ENCODE peak calls at places on chromosomes 4 and X, in six cellular contexts. One of them, this sample, is unnamed.

GRCh38 chrX:68660746-68661145 is 13.3 kb downstream of the STARD8 start:
- DNase-seq in hepatocyte: no peak
- DNase-seq in cardiac muscle cell: no peak
- DNase-seq in PC-3: no peak
- DNase-seq in AG04450: no peak
- DNase-seq in neuronal stem cell: no peak
- DNase-seq in this sample: no peak

GRCh38 chr4:82799006-82799881 is 648 bp upstream of the SCD5 start:
- DNase-seq in hepatocyte: no peak
- DNase-seq in cardiac muscle cell: no peak
- DNase-seq in PC-3: peak; percentile 10
- DNase-seq in AG04450: no peak
- DNase-seq in neuronal stem cell: no peak
- DNase-seq in this sample: no peak

GRCh38 chrX:110665636-110666035 is 130.0 kb downstream of the CHRDL1 start:
- DNase-seq in hepatocyte: peak; percentile 54
- DNase-seq in cardiac muscle cell: peak; percentile 68
- DNase-seq in PC-3: peak; percentile 48
- DNase-seq in AG04450: no peak
- DNase-seq in neuronal stem cell: no peak
- DNase-seq in this sample: no peak

GRCh38 chr4:1792832-1793495 is at the start of gene FGFR3:
- DNase-seq in hepatocyte: peak; percentile 92
- DNase-seq in cardiac muscle cell: peak; percentile 87
- DNase-seq in PC-3: peak; percentile 3
- DNase-seq in AG04450: no peak
- DNase-seq in neuronal stem cell: peak; percentile 58
- DNase-seq in this sample: no peak

GRCh38 chr4:168765726-168766125 is 244.3 kb downstream of the CBR4 start:
- DNase-seq in hepatocyte: no peak
- DNase-seq in cardiac muscle cell: no peak
- DNase-seq in PC-3: peak; percentile 82
- DNase-seq in AG04450: no peak
- DNase-seq in neuronal stem cell: no peak
- DNase-seq in this sample: no peak

GRCh38 chrX:44035576-44035975 is 62.4 kb upstream of the NDP start:
- DNase-seq in hepatocyte: no peak
- DNase-seq in cardiac muscle cell: no peak
- DNase-seq in PC-3: no peak
- DNase-seq in AG04450: no peak
- DNase-seq in neuronal stem cell: no peak
- DNase-seq in this sample: no peak

GRCh38 chr4:2071912-2072867 is 13.1 kb downstream of the NAT8L start:
- DNase-seq in hepatocyte: no peak
- DNase-seq in cardiac muscle cell: no peak
- DNase-seq in PC-3: no peak
- DNase-seq in AG04450: no peak
- DNase-seq in neuronal stem cell: no peak
- DNase-seq in this sample: no peak

GRCh38 chr4:8587469-8588195 is 4.9 kb upstream of the CPZ start:
- DNase-seq in hepatocyte: no peak
- DNase-seq in cardiac muscle cell: no peak
- DNase-seq in PC-3: no peak
- DNase-seq in AG04450: no peak
- DNase-seq in neuronal stem cell: no peak
- DNase-seq in this sample: no peak

GRCh38 chr4:173504181-173504503 is 25.9 kb downstream of the HAND2 start:
- DNase-seq in hepatocyte: no peak
- DNase-seq in cardiac muscle cell: no peak
- DNase-seq in PC-3: peak; percentile 33
- DNase-seq in AG04450: no peak
- DNase-seq in neuronal stem cell: no peak
- DNase-seq in this sample: no peak

GRCh38 chr4:122784261-122784660 is 42.4 kb upstream of the FGF2 start:
- DNase-seq in hepatocyte: no peak
- DNase-seq in cardiac muscle cell: no peak
- DNase-seq in PC-3: peak; percentile 14
- DNase-seq in AG04450: no peak
- DNase-seq in neuronal stem cell: no peak
- DNase-seq in this sample: no peak

GRCh38 chr4:138911903-138912713 is 103.5 kb upstream of the NOCT start:
- DNase-seq in hepatocyte: peak; percentile 47
- DNase-seq in cardiac muscle cell: no peak
- DNase-seq in PC-3: peak; percentile 61
- DNase-seq in AG04450: no peak
- DNase-seq in neuronal stem cell: no peak
- DNase-seq in this sample: no peak

GRCh38 chr4:26557164-26557563 is 26.7 kb upstream of the TBC1D19 start:
- DNase-seq in hepatocyte: no peak
- DNase-seq in cardiac muscle cell: no peak
- DNase-seq in PC-3: peak; percentile 20
- DNase-seq in AG04450: peak; percentile 93
- DNase-seq in neuronal stem cell: no peak
- DNase-seq in this sample: no peak

GRCh38 chr4:173522160-173522873 is 7.7 kb downstream of the HAND2 start:
- DNase-seq in hepatocyte: peak; percentile 93
- DNase-seq in cardiac muscle cell: peak; percentile 94
- DNase-seq in PC-3: no peak
- DNase-seq in AG04450: peak; percentile 59
- DNase-seq in neuronal stem cell: no peak
- DNase-seq in this sample: no peak

GRCh38 chr4:86386201-86386600 is 26.3 kb upstream of the MAPK10 start:
- DNase-seq in hepatocyte: no peak
- DNase-seq in cardiac muscle cell: no peak
- DNase-seq in PC-3: no peak
- DNase-seq in AG04450: no peak
- DNase-seq in neuronal stem cell: no peak
- DNase-seq in this sample: no peak

GRCh38 chr4:37745946-37746345 is 59.8 kb upstream of the RELL1 start:
- DNase-seq in hepatocyte: no peak
- DNase-seq in cardiac muscle cell: no peak
- DNase-seq in PC-3: no peak
- DNase-seq in AG04450: no peak
- DNase-seq in neuronal stem cell: no peak
- DNase-seq in this sample: no peak

GRCh38 chrX:29470029-29470428 is 745.3 kb upstream of the MAGEB2 start:
- DNase-seq in hepatocyte: no peak
- DNase-seq in cardiac muscle cell: no peak
- DNase-seq in PC-3: no peak
- DNase-seq in AG04450: peak; percentile 29
- DNase-seq in neuronal stem cell: no peak
- DNase-seq in this sample: no peak

GRCh38 chr4:145735330-145735638 is 55.3 kb downstream of the C4orf51 start:
- DNase-seq in hepatocyte: peak; percentile 75
- DNase-seq in cardiac muscle cell: peak; percentile 3
- DNase-seq in PC-3: peak; percentile 94
- DNase-seq in AG04450: peak; percentile 86
- DNase-seq in neuronal stem cell: no peak
- DNase-seq in this sample: no peak

GRCh38 chr4:3781193-3781886 is 15.2 kb downstream of the ADRA2C start:
- DNase-seq in hepatocyte: no peak
- DNase-seq in cardiac muscle cell: no peak
- DNase-seq in PC-3: no peak
- DNase-seq in AG04450: no peak
- DNase-seq in neuronal stem cell: no peak
- DNase-seq in this sample: no peak

GRCh38 chr4:113636438-113636818 is 125.1 kb downstream of the CAMK2D start:
- DNase-seq in hepatocyte: no peak
- DNase-seq in cardiac muscle cell: no peak
- DNase-seq in PC-3: peak; percentile 29
- DNase-seq in AG04450: no peak
- DNase-seq in neuronal stem cell: no peak
- DNase-seq in this sample: no peak

GRCh38 chr4:168183717-168184571 is 91.6 kb downstream of the ANXA10 start:
- DNase-seq in hepatocyte: peak; percentile 23
- DNase-seq in cardiac muscle cell: peak; percentile 42
- DNase-seq in PC-3: peak; percentile 55
- DNase-seq in AG04450: no peak
- DNase-seq in neuronal stem cell: peak; percentile 17
- DNase-seq in this sample: no peak

GRCh38 chr4:30671926-30672325 is 48.2 kb upstream of the PCDH7 start:
- DNase-seq in hepatocyte: no peak
- DNase-seq in cardiac muscle cell: no peak
- DNase-seq in PC-3: no peak
- DNase-seq in AG04450: no peak
- DNase-seq in neuronal stem cell: no peak
- DNase-seq in this sample: no peak

GRCh38 chr4:21470531-21470930 is 478.0 kb downstream of the KCNIP4 start:
- DNase-seq in hepatocyte: peak; percentile 26
- DNase-seq in cardiac muscle cell: no peak
- DNase-seq in PC-3: peak; percentile 31
- DNase-seq in AG04450: no peak
- DNase-seq in neuronal stem cell: no peak
- DNase-seq in this sample: no peak

GRCh38 chrX:138711399-138712347 is at the start of gene FGF13:
- DNase-seq in hepatocyte: peak; percentile 55
- DNase-seq in cardiac muscle cell: peak; percentile 90
- DNase-seq in PC-3: peak; percentile 34
- DNase-seq in AG04450: no peak
- DNase-seq in neuronal stem cell: peak; percentile 48
- DNase-seq in this sample: no peak

GRCh38 chrX:51568586-51568985 is 50.1 kb downstream of the CENPVL3 start:
- DNase-seq in hepatocyte: no peak
- DNase-seq in cardiac muscle cell: no peak
- DNase-seq in PC-3: peak; percentile 87
- DNase-seq in AG04450: peak; percentile 67
- DNase-seq in neuronal stem cell: no peak
- DNase-seq in this sample: no peak

GRCh38 chr4:43233321-43233720 is 340.8 kb downstream of the GRXCR1 start:
- DNase-seq in hepatocyte: no peak
- DNase-seq in cardiac muscle cell: no peak
- DNase-seq in PC-3: no peak
- DNase-seq in AG04450: no peak
- DNase-seq in neuronal stem cell: no peak
- DNase-seq in this sample: no peak
- H3K27ac ChIP-seq in hepatocyte: no peak overlapping the region
- H3K27ac ChIP-seq in cardiac muscle cell: no peak overlapping the region
- H3K27ac ChIP-seq in PC-3: no peak overlapping the region
- H3K27ac ChIP-seq in AG04450: no peak overlapping the region
- H3K27ac ChIP-seq in neuronal stem cell: no peak overlapping the region
- H3K27ac ChIP-seq in this sample: no peak overlapping the region

GRCh38 chrX:77740376-77740905 is 45.6 kb downstream of the ATRX start:
- DNase-seq in hepatocyte: no peak
- DNase-seq in cardiac muscle cell: no peak
- DNase-seq in PC-3: no peak
- DNase-seq in AG04450: no peak
- DNase-seq in neuronal stem cell: no peak
- DNase-seq in this sample: no peak
- H3K27ac ChIP-seq in hepatocyte: no peak overlapping the region
- H3K27ac ChIP-seq in cardiac muscle cell: peak overlapping the region; percentile 60
- H3K27ac ChIP-seq in PC-3: no peak overlapping the region
- H3K27ac ChIP-seq in AG04450: no peak overlapping the region
- H3K27ac ChIP-seq in neuronal stem cell: no peak overlapping the region
- H3K27ac ChIP-seq in this sample: no peak overlapping the region

GRCh38 chr4:94976371-94977011 is 218.7 kb downstream of the BMPR1B start:
- DNase-seq in hepatocyte: no peak
- DNase-seq in cardiac muscle cell: no peak
- DNase-seq in PC-3: peak; percentile 78
- DNase-seq in AG04450: no peak
- DNase-seq in neuronal stem cell: no peak
- DNase-seq in this sample: no peak
- H3K27ac ChIP-seq in hepatocyte: no peak overlapping the region
- H3K27ac ChIP-seq in cardiac muscle cell: no peak overlapping the region
- H3K27ac ChIP-seq in PC-3: peak overlapping the region; percentile 96
- H3K27ac ChIP-seq in AG04450: no peak overlapping the region
- H3K27ac ChIP-seq in neuronal stem cell: no peak overlapping the region
- H3K27ac ChIP-seq in this sample: no peak overlapping the region

GRCh38 chr4:57193164-57193810 is 83.1 kb upstream of the IGFBP7 start:
- DNase-seq in hepatocyte: no peak
- DNase-seq in cardiac muscle cell: no peak
- DNase-seq in PC-3: no peak
- DNase-seq in AG04450: no peak
- DNase-seq in neuronal stem cell: no peak
- DNase-seq in this sample: no peak

GRCh38 chr4:57187241-57187640 is 77.1 kb upstream of the IGFBP7 start:
- DNase-seq in hepatocyte: no peak
- DNase-seq in cardiac muscle cell: no peak
- DNase-seq in PC-3: peak; percentile 43
- DNase-seq in AG04450: no peak
- DNase-seq in neuronal stem cell: no peak
- DNase-seq in this sample: no peak

GRCh38 chr4:57193996-57194675 is 84.0 kb upstream of the IGFBP7 start:
- DNase-seq in hepatocyte: no peak
- DNase-seq in cardiac muscle cell: no peak
- DNase-seq in PC-3: no peak
- DNase-seq in AG04450: no peak
- DNase-seq in neuronal stem cell: no peak
- DNase-seq in this sample: no peak

GRCh38 chr4:57191523-57192034 is 81.4 kb upstream of the IGFBP7 start:
- DNase-seq in hepatocyte: peak; percentile 84
- DNase-seq in cardiac muscle cell: no peak
- DNase-seq in PC-3: peak; percentile 64
- DNase-seq in AG04450: no peak
- DNase-seq in neuronal stem cell: no peak
- DNase-seq in this sample: no peak

DNA sequence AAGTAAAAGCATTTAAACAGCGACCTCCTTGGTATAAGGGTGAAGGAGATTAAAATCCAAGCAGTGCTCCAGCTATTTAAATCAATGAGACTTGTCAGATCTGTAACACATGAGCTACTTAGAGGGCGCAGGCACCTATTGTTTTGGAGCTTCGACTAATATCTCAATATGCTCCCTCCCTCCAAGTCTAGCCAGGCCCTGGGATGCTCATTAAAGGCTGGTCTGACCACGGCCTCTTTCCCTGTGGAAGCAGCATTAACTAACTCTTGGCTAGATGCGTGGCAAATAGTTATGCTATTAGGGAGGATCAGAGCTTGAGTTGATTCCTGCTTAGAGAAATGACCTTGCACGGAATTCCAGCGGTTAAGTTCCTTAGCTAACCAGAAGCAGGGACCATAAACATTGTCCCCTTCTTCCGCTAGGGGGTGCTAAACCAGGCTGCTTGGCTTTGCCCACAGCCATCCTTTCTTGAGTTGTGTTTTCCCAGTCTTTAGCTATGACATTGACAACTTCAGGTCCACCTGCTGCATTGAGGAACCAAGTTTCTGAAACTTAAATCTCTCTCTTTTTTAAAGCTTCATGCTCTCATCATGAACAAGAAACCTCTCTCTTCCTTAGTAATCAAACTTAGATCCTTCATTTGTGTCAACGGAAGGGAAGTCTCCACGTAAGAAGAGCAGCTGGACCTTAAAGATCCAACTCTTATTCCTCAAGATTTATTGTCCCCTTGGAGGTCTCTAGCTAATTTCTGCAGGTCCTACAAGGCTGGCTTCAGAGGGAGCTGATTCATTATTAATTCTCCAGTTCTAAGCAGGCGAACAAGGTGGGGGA is 80.7 kb upstream of the IGFBP7 start:
- DNase-seq in hepatocyte: peak; percentile 56
- DNase-seq in cardiac muscle cell: peak; percentile 59
- DNase-seq in PC-3: peak; percentile 57
- DNase-seq in AG04450: no peak
- DNase-seq in neuronal stem cell: peak; percentile 47
- DNase-seq in this sample: no peak
- H3K27ac ChIP-seq in hepatocyte: peak overlapping the region; percentile 63
- H3K27ac ChIP-seq in cardiac muscle cell: no peak overlapping the region
- H3K27ac ChIP-seq in PC-3: no peak overlapping the region
- H3K27ac ChIP-seq in AG04450: no peak overlapping the region
- H3K27ac ChIP-seq in neuronal stem cell: no peak overlapping the region
- H3K27ac ChIP-seq in this sample: no peak overlapping the region

This sample was measured in caudate nucleus.